ENCODE peak calls at places on chromosomes 5 and 9, in seven cellular contexts. One of them, this sample, is unnamed.

GRCh38 chr9:70131296-70131695 is 87.6 kb downstream of the MAMDC2 start:
- DNase-seq in Peyer's patch: no peak
- DNase-seq in tibial nerve: no peak
- DNase-seq in progenitor cell of endocrine pancreas: no peak
- DNase-seq in mammary epithelial cell: no peak
- DNase-seq in cardiac fibroblast: no peak
- DNase-seq in upper lobe of left lung: no peak
- DNase-seq in this sample: no peak

GRCh38 chr5:142512041-142512679 is 173.7 kb downstream of the FGF1 start:
- DNase-seq in tibial nerve: peak
- DNase-seq in mammary epithelial cell: no peak
- DNase-seq in progenitor cell of endocrine pancreas: no peak
- DNase-seq in upper lobe of left lung: peak
- DNase-seq in Peyer's patch: no peak
- DNase-seq in cardiac fibroblast: peak
- DNase-seq in this sample: no peak

GRCh38 chr5:68528877-68529276 is 313.3 kb downstream of the PIK3R1 start:
- DNase-seq in upper lobe of left lung: no peak
- DNase-seq in cardiac fibroblast: peak
- DNase-seq in Peyer's patch: no peak
- DNase-seq in mammary epithelial cell: no peak
- DNase-seq in tibial nerve: no peak
- DNase-seq in progenitor cell of endocrine pancreas: no peak
- DNase-seq in this sample: no peak

GRCh38 chr9:97938081-97938644 is at the start of gene HEMGN:
- DNase-seq in Peyer's patch: no peak
- DNase-seq in progenitor cell of endocrine pancreas: no peak
- DNase-seq in cardiac fibroblast: no peak
- DNase-seq in mammary epithelial cell: no peak
- DNase-seq in tibial nerve: no peak
- DNase-seq in upper lobe of left lung: no peak
- DNase-seq in this sample: no peak

GRCh38 chr5:16654647-16655334 is 38.0 kb upstream of the RETREG1 start:
- DNase-seq in mammary epithelial cell: no peak
- DNase-seq in Peyer's patch: no peak
- DNase-seq in tibial nerve: no peak
- DNase-seq in progenitor cell of endocrine pancreas: no peak
- DNase-seq in upper lobe of left lung: no peak
- DNase-seq in cardiac fibroblast: no peak
- DNase-seq in this sample: no peak

GRCh38 chr9:33734911-33735310 is 60.5 kb upstream of the PRSS3 start:
- DNase-seq in tibial nerve: no peak
- DNase-seq in upper lobe of left lung: no peak
- DNase-seq in Peyer's patch: peak
- DNase-seq in cardiac fibroblast: no peak
- DNase-seq in progenitor cell of endocrine pancreas: no peak
- DNase-seq in mammary epithelial cell: peak
- DNase-seq in this sample: no peak

GRCh38 chr9:4508246-4508906 is 18.1 kb downstream of the SLC1A1 start:
- DNase-seq in tibial nerve: no peak
- DNase-seq in mammary epithelial cell: peak
- DNase-seq in progenitor cell of endocrine pancreas: no peak
- DNase-seq in cardiac fibroblast: peak
- DNase-seq in Peyer's patch: peak
- DNase-seq in upper lobe of left lung: no peak
- DNase-seq in this sample: no peak

GRCh38 chr5:122415481-122416120 is 103.6 kb downstream of the SNCAIP start:
- DNase-seq in progenitor cell of endocrine pancreas: peak
- DNase-seq in upper lobe of left lung: peak
- DNase-seq in Peyer's patch: peak
- DNase-seq in mammary epithelial cell: peak
- DNase-seq in tibial nerve: peak
- DNase-seq in cardiac fibroblast: peak
- DNase-seq in this sample: peak

DNA sequence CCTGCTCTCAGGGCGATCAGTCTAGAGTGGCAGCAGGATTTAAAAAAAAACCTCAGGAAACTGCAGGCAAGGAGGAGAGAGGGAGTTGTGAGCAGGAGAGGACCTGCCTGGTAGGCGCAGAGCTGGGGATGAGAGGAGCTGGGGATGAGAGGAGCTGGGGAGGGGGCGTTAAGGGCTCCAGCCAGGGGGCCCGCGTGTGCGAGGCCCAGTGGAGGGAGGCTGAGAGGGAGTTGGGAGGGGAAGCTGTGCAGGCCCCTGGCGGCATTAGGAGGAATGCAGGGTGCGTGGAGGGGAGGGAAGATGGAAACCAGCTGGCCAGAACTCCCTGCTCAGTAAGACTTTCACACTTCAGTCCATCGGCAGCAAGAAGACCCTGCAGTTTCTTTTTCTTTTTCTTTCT is 45.2 kb upstream of the HMCN2 start:
- DNase-seq in tibial nerve: no peak
- DNase-seq in Peyer's patch: no peak
- DNase-seq in upper lobe of left lung: no peak
- DNase-seq in mammary epithelial cell: no peak
- DNase-seq in cardiac fibroblast: peak
- DNase-seq in progenitor cell of endocrine pancreas: no peak
- DNase-seq in this sample: no peak
- TF ChIP-seq CTCF in tibial nerve: no peak
- TF ChIP-seq CTCF in Peyer's patch: no peak
- TF ChIP-seq CTCF in upper lobe of left lung: no peak
- TF ChIP-seq CTCF in mammary epithelial cell: no peak
- TF ChIP-seq CTCF in cardiac fibroblast: peak
- TF ChIP-seq CTCF in progenitor cell of endocrine pancreas: no peak
- TF ChIP-seq CTCF in this sample: peak

DNA sequence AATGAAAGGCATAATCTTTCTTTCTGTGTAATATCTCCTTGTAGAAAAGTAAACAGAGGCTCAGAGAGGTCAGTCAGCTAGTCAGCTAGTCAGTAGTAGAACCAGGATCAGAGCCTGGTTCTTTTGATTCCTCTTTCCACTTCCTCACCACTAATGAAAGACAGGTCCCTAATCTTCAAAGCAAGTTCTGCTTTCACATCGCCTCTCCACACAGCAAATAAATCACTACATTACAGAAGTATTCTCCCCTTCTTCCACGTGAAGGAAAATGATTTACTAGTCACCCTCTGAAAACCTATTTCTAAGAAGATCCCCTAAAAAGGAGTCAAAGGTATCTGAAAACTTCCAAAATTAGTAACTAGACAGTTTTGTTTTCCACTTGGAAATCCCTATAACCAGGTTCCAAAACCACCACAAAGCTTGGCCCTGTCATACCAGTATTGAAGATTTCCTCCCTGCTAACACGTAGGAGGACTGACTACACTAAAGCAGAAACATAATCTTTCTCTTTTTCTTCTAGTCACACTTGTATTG is 140.5 kb upstream of the TARS1 start:
- DNase-seq in cardiac fibroblast: peak
- DNase-seq in upper lobe of left lung: no peak
- DNase-seq in progenitor cell of endocrine pancreas: no peak
- DNase-seq in tibial nerve: no peak
- DNase-seq in mammary epithelial cell: peak
- DNase-seq in Peyer's patch: no peak
- DNase-seq in this sample: no peak
- TF ChIP-seq CTCF in cardiac fibroblast: no peak
- TF ChIP-seq CTCF in upper lobe of left lung: peak
- TF ChIP-seq CTCF in progenitor cell of endocrine pancreas: no peak
- TF ChIP-seq CTCF in tibial nerve: no peak
- TF ChIP-seq CTCF in mammary epithelial cell: no peak
- TF ChIP-seq CTCF in Peyer's patch: no peak
- TF ChIP-seq CTCF in this sample: no peak

GRCh38 chr9:71812385-71812784 is 44.1 kb upstream of the CEMIP2 start:
- DNase-seq in Peyer's patch: no peak
- DNase-seq in mammary epithelial cell: no peak
- DNase-seq in cardiac fibroblast: peak
- DNase-seq in progenitor cell of endocrine pancreas: no peak
- DNase-seq in tibial nerve: no peak
- DNase-seq in upper lobe of left lung: no peak
- DNase-seq in this sample: no peak
- TF ChIP-seq CTCF in Peyer's patch: no peak
- TF ChIP-seq CTCF in mammary epithelial cell: no peak
- TF ChIP-seq CTCF in cardiac fibroblast: peak
- TF ChIP-seq CTCF in progenitor cell of endocrine pancreas: no peak
- TF ChIP-seq CTCF in tibial nerve: no peak
- TF ChIP-seq CTCF in upper lobe of left lung: no peak
- TF ChIP-seq CTCF in this sample: no peak

GRCh38 chr5:178590141-178590923 is at the start of gene COL23A1:
- DNase-seq in upper lobe of left lung: peak
- DNase-seq in progenitor cell of endocrine pancreas: peak
- DNase-seq in tibial nerve: peak
- DNase-seq in Peyer's patch: no peak
- DNase-seq in cardiac fibroblast: peak
- DNase-seq in mammary epithelial cell: peak
- DNase-seq in this sample: no peak
- TF ChIP-seq CTCF in upper lobe of left lung: no peak
- TF ChIP-seq CTCF in progenitor cell of endocrine pancreas: peak
- TF ChIP-seq CTCF in tibial nerve: peak
- TF ChIP-seq CTCF in Peyer's patch: peak
- TF ChIP-seq CTCF in cardiac fibroblast: peak
- TF ChIP-seq CTCF in mammary epithelial cell: peak
- TF ChIP-seq CTCF in this sample: peak

GRCh38 chr5:101838329-101838964 is 457.6 kb downstream of the SLCO4C1 start:
- DNase-seq in progenitor cell of endocrine pancreas: no peak
- DNase-seq in cardiac fibroblast: peak
- DNase-seq in mammary epithelial cell: no peak
- DNase-seq in tibial nerve: no peak
- DNase-seq in Peyer's patch: no peak
- DNase-seq in upper lobe of left lung: no peak
- DNase-seq in this sample: no peak

DNA sequence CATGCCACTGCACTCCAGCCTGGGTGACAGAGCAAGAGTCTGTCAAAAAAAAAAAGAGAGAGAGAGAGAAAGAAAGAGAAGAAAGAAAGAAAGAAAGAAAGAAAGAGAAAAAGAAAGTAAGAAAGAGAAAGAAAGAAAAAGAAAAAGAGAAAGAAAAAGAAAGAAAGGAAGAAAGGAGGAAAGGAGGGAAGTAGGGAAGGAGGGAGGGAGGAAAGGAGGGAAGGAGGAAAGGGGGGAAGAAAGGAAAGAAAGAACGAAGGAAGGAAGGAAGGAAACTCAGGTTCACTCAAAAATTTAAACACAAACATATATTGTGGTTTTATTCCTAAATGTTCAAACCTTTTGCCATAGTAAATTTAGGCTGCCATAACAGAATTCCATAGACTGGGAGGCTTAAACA is 453.0 kb downstream of the SLCO4C1 start:
- DNase-seq in upper lobe of left lung: no peak
- DNase-seq in progenitor cell of endocrine pancreas: no peak
- DNase-seq in Peyer's patch: no peak
- DNase-seq in cardiac fibroblast: no peak
- DNase-seq in mammary epithelial cell: no peak
- DNase-seq in tibial nerve: no peak
- DNase-seq in this sample: no peak
- TF ChIP-seq CTCF in upper lobe of left lung: no peak
- TF ChIP-seq CTCF in progenitor cell of endocrine pancreas: no peak
- TF ChIP-seq CTCF in Peyer's patch: no peak
- TF ChIP-seq CTCF in cardiac fibroblast: no peak
- TF ChIP-seq CTCF in mammary epithelial cell: no peak
- TF ChIP-seq CTCF in tibial nerve: no peak
- TF ChIP-seq CTCF in this sample: no peak

DNA sequence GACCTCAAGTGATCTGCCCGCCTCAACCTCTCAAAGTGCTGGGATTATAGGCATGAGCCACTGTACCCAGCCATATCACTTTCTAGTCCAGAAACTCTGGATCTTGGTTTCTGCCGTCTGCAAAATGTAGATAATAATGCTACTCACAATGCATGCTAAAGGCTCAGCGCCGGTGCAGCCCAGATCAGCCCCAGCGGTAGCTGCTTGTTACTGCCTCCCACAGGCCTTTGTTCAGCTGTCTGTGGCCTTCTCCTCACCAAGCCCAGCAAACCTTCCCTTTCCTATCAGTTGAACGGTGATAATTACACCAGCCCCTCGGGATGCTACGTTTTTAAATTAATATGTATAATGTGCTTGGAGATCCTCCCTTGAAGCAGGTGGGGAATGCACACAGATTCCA is 26.2 kb upstream of the MSX2 start:
- DNase-seq in mammary epithelial cell: no peak
- DNase-seq in Peyer's patch: no peak
- DNase-seq in cardiac fibroblast: no peak
- DNase-seq in upper lobe of left lung: no peak
- DNase-seq in progenitor cell of endocrine pancreas: no peak
- DNase-seq in tibial nerve: no peak
- DNase-seq in this sample: no peak
- TF ChIP-seq CTCF in mammary epithelial cell: no peak
- TF ChIP-seq CTCF in Peyer's patch: no peak
- TF ChIP-seq CTCF in cardiac fibroblast: no peak
- TF ChIP-seq CTCF in upper lobe of left lung: no peak
- TF ChIP-seq CTCF in progenitor cell of endocrine pancreas: peak
- TF ChIP-seq CTCF in tibial nerve: no peak
- TF ChIP-seq CTCF in this sample: no peak